ENCODE peak calls at places on chromosomes 6 and 20, in six cellular contexts. S is fibroblast of pulmonary artery; C is activated effector memory CD4-positive, alpha-beta T cell treated with anti-CD3 and anti-CD28 coated beads, Interleukin-2, amount 50 U/mL, for 16 hours; U is substantia nigra; F is tibial nerve; I is foreskin keratinocyte. M is an unnamed sample.

GRCh38 chr6:110656492-110656891 is 158.8 kb downstream of the CDK19 start:
- DNase-seq in S (no peak), C (no peak), U (no peak), F (no peak), I (no peak), M (no peak)

GRCh38 chr6:79869600-79870084 is 77.7 kb downstream of the ELOVL4 start:
- DNase-seq in S (peak), C (peak), U (peak), F (peak), I (peak), M (peak)

GRCh38 chr6:12258591-12258990 is 31.6 kb upstream of the EDN1 start:
- DNase-seq in S (no peak), C (no peak), U (no peak), F (no peak), I (no peak), M (no peak)

GRCh38 chr20:591941-592340 is 18.2 kb downstream of the TCF15 start:
- DNase-seq in S (no peak), C (no peak), U (no peak), F (no peak), I (no peak), M (no peak)

GRCh38 chr6:24428615-24429014 is 25.9 kb downstream of the MRS2 start:
- DNase-seq in S (peak), C (no peak), U (no peak), F (no peak), I (peak), M (no peak)

GRCh38 chr20:53736757-53737403 is 143.2 kb upstream of the ZNF217 start:
- DNase-seq in S (peak), C (no peak), U (no peak), F (no peak), I (peak), M (no peak)

GRCh38 chr20:4961746-4962145 is 39.6 kb downstream of the SLC23A2 start:
- DNase-seq in S (peak), C (no peak), U (no peak), F (peak), I (no peak), M (no peak)

GRCh38 chr6:130365166-130366010 is 429 bp upstream of the TMEM200A start:
- DNase-seq in S (peak), C (peak), U (no peak), F (peak), I (peak), M (no peak)

GRCh38 chr20:36462440-36463211 is 78.7 kb upstream of the MYL9 start:
- DNase-seq in S (peak), C (peak), U (no peak), F (peak), I (no peak), M (peak)

GRCh38 chr6:25070547-25071366 is 135.0 kb upstream of the RIPOR2 start:
- DNase-seq in S (peak), C (peak), U (peak), F (peak), I (peak), M (peak)

GRCh38 chr6:43933111-43933885 is 163.3 kb downstream of the VEGFA start:
- DNase-seq in S (no peak), C (peak), U (no peak), F (no peak), I (no peak), M (no peak)

GRCh38 chr6:90187437-90188049 is 109.1 kb downstream of the BACH2 start:
- DNase-seq in S (no peak), C (no peak), U (no peak), F (no peak), I (no peak), M (no peak)

GRCh38 chr6:158630944-158631616 is 13.5 kb downstream of the DYNLT1 start:
- DNase-seq in S (peak), C (peak), U (no peak), F (no peak), I (peak), M (no peak)